ENCODE peak calls at places on chromosomes 11 and 22, in six cellular contexts. One of them, this sample, is unnamed.

GRCh38 chr22:24775769-24776492 is 1.4 kb upstream of the PIWIL3 start:
- DNase-seq in HepG2: no peak
- DNase-seq in endothelial cell of umbilical vein: no peak
- DNase-seq in H1: no peak
- DNase-seq in A549: no peak
- DNase-seq in SK-N-SH: no peak
- DNase-seq in this sample: no peak

GRCh38 chr22:32615874-32616564 is 141.4 kb downstream of the FBXO7 start:
- DNase-seq in HepG2: peak; percentile 72
- DNase-seq in A549: no peak
- DNase-seq in SK-N-SH: no peak
- DNase-seq in H1: peak; percentile 52
- DNase-seq in endothelial cell of umbilical vein: no peak
- DNase-seq in this sample: no peak

GRCh38 chr11:129719037-129719436 is 96.6 kb upstream of the TMEM45B start:
- DNase-seq in SK-N-SH: no peak
- DNase-seq in A549: no peak
- DNase-seq in H1: no peak
- DNase-seq in endothelial cell of umbilical vein: no peak
- DNase-seq in HepG2: no peak
- DNase-seq in this sample: no peak

GRCh38 chr11:70127653-70128434 is 49.7 kb downstream of the ANO1 start:
- DNase-seq in A549: no peak
- DNase-seq in HepG2: no peak
- DNase-seq in SK-N-SH: no peak
- DNase-seq in endothelial cell of umbilical vein: no peak
- DNase-seq in H1: no peak
- DNase-seq in this sample: no peak

GRCh38 chr11:3959918-3960295 is 104.4 kb downstream of the STIM1 start:
- DNase-seq in SK-N-SH: no peak
- DNase-seq in HepG2: no peak
- DNase-seq in A549: no peak
- DNase-seq in H1: no peak
- DNase-seq in endothelial cell of umbilical vein: no peak
- DNase-seq in this sample: peak; percentile 27

GRCh38 chr11:109853156-109853776 is 239.9 kb upstream of the ZC3H12C start:
- DNase-seq in HepG2: peak; percentile 15
- DNase-seq in endothelial cell of umbilical vein: peak; percentile 90
- DNase-seq in H1: no peak
- DNase-seq in A549: no peak
- DNase-seq in SK-N-SH: no peak
- DNase-seq in this sample: peak; percentile 66

GRCh38 chr11:74008373-74009229 is at the start of gene UCP3:
- DNase-seq in H1: no peak
- DNase-seq in SK-N-SH: no peak
- DNase-seq in HepG2: no peak
- DNase-seq in A549: no peak
- DNase-seq in endothelial cell of umbilical vein: no peak
- DNase-seq in this sample: peak; percentile 19

GRCh38 chr11:22807855-22808558 is 21.6 kb downstream of the SVIP start:
- DNase-seq in endothelial cell of umbilical vein: peak; percentile 89
- DNase-seq in A549: no peak
- DNase-seq in SK-N-SH: no peak
- DNase-seq in H1: no peak
- DNase-seq in HepG2: no peak
- DNase-seq in this sample: no peak

GRCh38 chr11:133694701-133695100 is 150.6 kb downstream of the SPATA19 start:
- DNase-seq in endothelial cell of umbilical vein: no peak
- DNase-seq in HepG2: no peak
- DNase-seq in SK-N-SH: no peak
- DNase-seq in A549: no peak
- DNase-seq in H1: no peak
- DNase-seq in this sample: no peak

GRCh38 chr11:1879941-1880720 is 11.6 kb downstream of the PRR33 start:
- DNase-seq in endothelial cell of umbilical vein: peak; percentile 22
- DNase-seq in A549: no peak
- DNase-seq in SK-N-SH: peak; percentile 25
- DNase-seq in H1: no peak
- DNase-seq in HepG2: no peak
- DNase-seq in this sample: peak; percentile 55

DNA sequence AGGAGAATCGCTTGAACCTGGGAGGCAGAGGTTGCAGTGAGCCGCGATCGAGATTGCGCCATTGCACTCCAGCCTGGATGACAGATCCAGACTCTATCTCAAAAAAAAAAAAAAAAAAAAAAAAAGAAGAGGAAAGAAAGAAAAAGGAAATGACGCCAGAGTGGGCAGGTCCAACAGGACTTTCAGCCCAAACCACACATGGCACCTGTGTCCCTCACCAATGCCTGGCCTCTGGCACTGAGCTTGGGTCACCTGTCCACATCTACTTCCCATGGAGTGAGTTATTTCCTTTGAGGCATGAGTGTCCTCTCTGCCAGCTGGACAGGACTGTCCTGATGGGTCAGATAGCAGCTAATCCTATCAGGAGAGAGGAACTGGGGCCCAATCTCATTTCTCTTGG is 15.2 kb upstream of the GCAT start:
- DNase-seq in SK-N-SH: no peak
- DNase-seq in H1: no peak
- DNase-seq in endothelial cell of umbilical vein: no peak
- DNase-seq in A549: no peak
- DNase-seq in HepG2: no peak
- DNase-seq in this sample: no peak
- TF ChIP-seq MAX in SK-N-SH: no peak
- TF ChIP-seq MAX in H1: no peak
- TF ChIP-seq MAX in endothelial cell of umbilical vein: no peak
- TF ChIP-seq MAX in A549: no peak
- TF ChIP-seq MAX in HepG2: no peak
- TF ChIP-seq MAX in this sample: no peak

GRCh38 chr11:119622454-119623143 is 106.4 kb downstream of the NECTIN1 start:
- DNase-seq in H1: no peak
- DNase-seq in endothelial cell of umbilical vein: no peak
- DNase-seq in SK-N-SH: no peak
- DNase-seq in A549: no peak
- DNase-seq in HepG2: no peak
- DNase-seq in this sample: no peak
- TF ChIP-seq CTCF in H1: peak; percentile 11
- TF ChIP-seq CTCF in endothelial cell of umbilical vein: no peak
- TF ChIP-seq CTCF in SK-N-SH: no peak
- TF ChIP-seq CTCF in A549: no peak
- TF ChIP-seq CTCF in HepG2: no peak
- TF ChIP-seq CTCF in this sample: no peak

DNA sequence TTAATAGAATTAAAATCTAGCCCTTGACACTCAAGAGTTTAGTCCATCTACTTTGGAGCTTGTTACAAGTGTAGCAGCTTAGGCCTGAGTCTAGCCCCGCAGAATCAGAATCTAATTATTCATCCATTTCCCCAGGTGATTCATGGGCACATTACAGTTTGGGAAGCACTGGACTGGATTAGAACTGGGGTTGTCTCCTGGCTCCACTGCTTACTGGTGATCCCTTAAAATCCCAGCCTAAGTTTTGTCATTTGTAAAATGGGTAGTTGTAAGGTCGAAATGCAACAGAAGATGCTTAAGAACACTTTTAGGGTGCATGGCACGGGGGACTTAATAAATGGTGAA is 1.3 kb downstream of the STX3 start:
- DNase-seq in SK-N-SH: no peak
- DNase-seq in endothelial cell of umbilical vein: peak; percentile 39
- DNase-seq in A549: no peak
- DNase-seq in HepG2: no peak
- DNase-seq in H1: no peak
- DNase-seq in this sample: no peak
- H3K4me3 ChIP-seq in SK-N-SH: peak overlapping the region; percentile 90
- H3K4me3 ChIP-seq in endothelial cell of umbilical vein: no peak overlapping the region
- H3K4me3 ChIP-seq in A549: peak overlapping the region; percentile 93
- H3K4me3 ChIP-seq in HepG2: peak overlapping the region; percentile 87
- H3K4me3 ChIP-seq in H1: peak overlapping the region; percentile 88
- H3K4me3 ChIP-seq in this sample: peak overlapping the region; percentile 73

DNA sequence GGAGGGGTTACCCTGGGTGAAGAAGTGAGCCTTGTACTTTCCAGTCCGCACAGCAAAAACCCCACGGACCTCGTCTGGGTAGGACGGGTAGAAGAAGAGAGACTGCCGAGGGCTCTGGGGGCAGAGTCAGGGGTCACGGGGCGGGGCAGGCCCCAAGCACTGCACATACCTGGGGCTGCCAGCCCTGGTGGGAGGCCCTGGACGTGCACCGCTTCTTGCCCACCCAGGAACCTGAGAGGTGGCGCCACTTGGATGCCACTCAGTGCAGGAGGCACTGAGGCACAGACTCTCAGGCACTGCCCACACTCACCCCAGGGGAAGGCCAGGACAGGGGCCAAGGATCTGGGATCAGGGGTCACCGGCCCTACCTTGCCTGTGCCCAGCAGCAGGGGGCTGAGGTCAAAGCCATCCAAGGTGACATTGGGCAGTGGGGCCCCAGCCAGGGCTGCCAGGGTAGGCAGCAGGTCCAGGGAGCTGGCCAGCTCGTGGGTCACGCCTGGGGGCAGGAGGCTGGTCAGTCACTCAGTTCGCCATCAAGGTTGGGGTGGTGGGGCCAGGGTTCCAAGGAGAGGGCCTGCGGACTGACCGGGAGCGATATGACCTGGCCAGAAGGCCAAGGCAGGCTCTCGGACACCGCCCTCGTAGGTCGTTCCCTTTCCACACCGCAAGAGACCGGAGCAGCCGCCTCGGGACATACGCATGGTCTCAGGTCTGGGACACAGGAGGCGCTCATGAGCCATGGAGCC is 2.2 kb downstream of the ARSA start:
- DNase-seq in H1: peak; percentile 80
- DNase-seq in endothelial cell of umbilical vein: no peak
- DNase-seq in HepG2: no peak
- DNase-seq in A549: no peak
- DNase-seq in SK-N-SH: peak; percentile 22
- DNase-seq in this sample: no peak
- TF ChIP-seq MAX in H1: no peak
- TF ChIP-seq MAX in endothelial cell of umbilical vein: no peak
- TF ChIP-seq MAX in HepG2: no peak
- TF ChIP-seq MAX in A549: no peak
- TF ChIP-seq MAX in SK-N-SH: no peak
- TF ChIP-seq MAX in this sample: no peak